ENCODE peak calls at places on chromosomes 12 and 14, in nine cellular contexts. N is foreskin fibroblast, E is HCT116, I is epithelial cell of esophagus, Y is cardiac fibroblast, Q is psoas muscle, H is brain microvascular endothelial cell, X is IMR-90, O is ovary. Z is an unnamed sample.

GRCh38 chr12:3200779-3201738 is 123.9 kb downstream of the TSPAN9 start:
- DNase-seq in E (no peak), X (no peak), I (no peak), O (peak; percentile 51), H (no peak), N (peak; percentile 46), Q (no peak), Y (no peak), Z (no peak)

GRCh38 chr14:61973981-61974380 is 211.8 kb downstream of the SNAPC1 start:
- DNase-seq in I (peak; percentile 26), Y (peak; percentile 58), O (no peak), N (peak; percentile 69), X (peak; percentile 87), E (no peak), Q (no peak), H (peak; percentile 88), Z (no peak)

GRCh38 chr14:65134651-65135579 is 32.6 kb upstream of the MAX start:
- DNase-seq in H (no peak), O (no peak), Y (no peak), Q (no peak), N (no peak), X (no peak), E (no peak), I (no peak), Z (no peak)

GRCh38 chr14:20434701-20435453 is 1.1 kb downstream of the KLHL33 start:
- DNase-seq in E (no peak), X (no peak), I (no peak), O (peak; percentile 85), Q (peak; percentile 93), Y (no peak), H (no peak), N (peak; percentile 38), Z (no peak)

GRCh38 chr12:48917857-48918537 is 7.3 kb downstream of the FKBP11 start:
- DNase-seq in X (no peak), H (no peak), Y (no peak), E (no peak), N (peak; percentile 12), Q (no peak), O (no peak), I (no peak), Z (no peak)

GRCh38 chr14:79229383-79229875 is 981.9 kb downstream of the DIO2 start:
- DNase-seq in N (no peak), Y (no peak), O (no peak), E (no peak), Q (no peak), H (no peak), X (peak; percentile 0), I (no peak), Z (no peak)

GRCh38 chr14:30115756-30116155 is 188.1 kb upstream of the PRKD1 start:
- DNase-seq in I (no peak), Y (no peak), X (no peak), E (no peak), H (no peak), N (no peak), Q (no peak), O (no peak), Z (no peak)

GRCh38 chr12:89695100-89695499 is 13.5 kb downstream of the ATP2B1 start:
- DNase-seq in I (peak; percentile 66), Y (peak; percentile 69), Q (no peak), E (no peak), H (peak; percentile 54), O (no peak), N (peak; percentile 76), X (peak; percentile 77), Z (no peak)

DNA sequence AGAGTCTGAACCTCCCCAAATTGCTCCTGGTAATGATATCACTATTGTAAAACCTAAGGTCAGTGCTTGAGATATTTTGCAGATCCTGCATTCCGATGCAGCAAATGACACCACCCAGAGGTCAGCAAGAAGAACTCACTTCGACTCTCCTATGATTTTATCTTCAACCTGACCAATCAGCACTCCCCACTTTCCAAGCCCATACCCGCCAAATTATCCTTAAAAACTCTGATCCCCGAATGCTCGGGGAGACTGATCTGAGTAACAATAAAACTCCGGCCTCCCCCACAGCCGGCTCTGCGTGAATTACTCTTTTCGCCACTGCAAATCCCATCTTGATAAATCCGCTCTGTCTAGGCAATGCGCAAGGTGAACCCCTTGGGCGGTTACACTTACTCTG is 1.2 kb downstream of the NPC2 start:
- DNase-seq in E (no peak), O (no peak), I (peak; percentile 51), N (peak; percentile 75), H (no peak), Y (peak; percentile 64), X (peak; percentile 40), Q (no peak), Z (no peak)
- TF ChIP-seq CTCF in E (peak; percentile 27), O (no peak), I (peak; percentile 39), N (no peak), H (peak; percentile 42), Y (no peak), X (peak; percentile 39), Q (peak; percentile 18), Z (no peak)

GRCh38 chr14:40053396-40053795 is 621.2 kb upstream of the FBXO33 start:
- DNase-seq in N (no peak), H (no peak), E (no peak), O (no peak), I (no peak), Y (no peak), X (no peak), Q (no peak), Z (no peak)

DNA sequence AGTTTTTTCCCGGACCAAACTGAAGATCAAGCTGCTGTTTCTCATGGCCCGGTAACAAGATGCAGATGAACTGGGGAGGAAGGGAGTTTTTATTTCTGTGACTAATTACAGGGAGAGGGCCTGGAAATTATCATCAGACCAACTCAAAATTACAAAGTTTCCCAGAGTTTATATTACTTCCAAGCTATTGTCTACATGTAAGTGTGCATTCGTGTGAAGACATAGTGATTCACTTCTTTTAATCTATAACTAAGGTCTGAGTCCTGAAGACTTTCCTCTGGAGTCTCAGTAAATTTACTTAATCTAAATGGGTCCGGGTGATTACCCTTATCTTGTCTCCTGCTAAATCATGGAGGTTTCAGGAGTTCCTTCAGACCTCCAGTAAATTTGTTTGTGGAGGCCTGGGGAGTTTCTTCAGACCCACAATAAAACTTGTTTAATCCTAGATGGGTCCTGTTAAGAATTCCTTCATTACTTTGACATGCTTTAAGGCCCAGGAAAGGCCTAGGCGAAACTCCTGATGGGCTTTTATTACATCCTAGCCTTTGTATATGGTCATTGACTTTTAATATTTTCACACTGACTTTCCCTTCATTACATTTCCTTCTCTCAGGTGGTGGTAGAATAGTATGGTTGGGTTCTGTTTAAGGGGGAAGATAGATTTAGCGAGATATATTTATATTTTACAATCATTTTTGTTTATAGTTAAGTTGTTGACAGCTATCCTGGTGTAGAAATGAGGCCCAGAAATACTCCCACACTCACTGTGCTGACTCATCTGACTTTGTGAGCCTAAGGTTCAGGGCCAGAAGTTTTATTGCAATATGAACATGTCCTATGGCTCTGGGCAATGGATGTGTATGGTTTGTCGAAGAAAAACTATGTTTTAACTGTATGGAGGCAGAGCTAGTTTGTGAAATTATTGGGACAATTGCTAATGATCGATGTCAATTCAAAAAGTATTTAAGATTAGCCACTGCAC is 627.0 kb upstream of the FBXO33 start:
- DNase-seq in H (no peak), X (no peak), N (no peak), I (no peak), Y (no peak), O (no peak), E (no peak), Q (no peak), Z (no peak)
- TF ChIP-seq CTCF in H (no peak), X (no peak), N (no peak), I (no peak), Y (no peak), O (no peak), E (no peak), Q (no peak), Z (no peak)

GRCh38 chr12:55704824-55705780 is 2.6 kb downstream of the ITGA7 start:
- DNase-seq in N (no peak), X (no peak), I (no peak), Q (peak; percentile 80), O (no peak), Y (peak; percentile 12), E (no peak), H (no peak), Z (no peak)

GRCh38 chr12:55705802-55706402 is 1.8 kb downstream of the ITGA7 start:
- DNase-seq in Y (no peak), O (no peak), E (no peak), N (no peak), X (no peak), I (no peak), H (no peak), Q (peak; percentile 87), Z (no peak)

GRCh38 chr12:55706840-55707671 is 648 bp downstream of the ITGA7 start:
- DNase-seq in Q (peak; percentile 84), N (peak; percentile 61), H (no peak), Y (no peak), E (no peak), O (no peak), I (no peak), X (no peak), Z (no peak)

GRCh38 chr12:55708695-55709233 is 1.1 kb upstream of the ITGA7 start:
- DNase-seq in H (no peak), Y (no peak), Q (peak; percentile 63), N (no peak), E (no peak), X (no peak), O (no peak), I (no peak), Z (no peak)

DNA sequence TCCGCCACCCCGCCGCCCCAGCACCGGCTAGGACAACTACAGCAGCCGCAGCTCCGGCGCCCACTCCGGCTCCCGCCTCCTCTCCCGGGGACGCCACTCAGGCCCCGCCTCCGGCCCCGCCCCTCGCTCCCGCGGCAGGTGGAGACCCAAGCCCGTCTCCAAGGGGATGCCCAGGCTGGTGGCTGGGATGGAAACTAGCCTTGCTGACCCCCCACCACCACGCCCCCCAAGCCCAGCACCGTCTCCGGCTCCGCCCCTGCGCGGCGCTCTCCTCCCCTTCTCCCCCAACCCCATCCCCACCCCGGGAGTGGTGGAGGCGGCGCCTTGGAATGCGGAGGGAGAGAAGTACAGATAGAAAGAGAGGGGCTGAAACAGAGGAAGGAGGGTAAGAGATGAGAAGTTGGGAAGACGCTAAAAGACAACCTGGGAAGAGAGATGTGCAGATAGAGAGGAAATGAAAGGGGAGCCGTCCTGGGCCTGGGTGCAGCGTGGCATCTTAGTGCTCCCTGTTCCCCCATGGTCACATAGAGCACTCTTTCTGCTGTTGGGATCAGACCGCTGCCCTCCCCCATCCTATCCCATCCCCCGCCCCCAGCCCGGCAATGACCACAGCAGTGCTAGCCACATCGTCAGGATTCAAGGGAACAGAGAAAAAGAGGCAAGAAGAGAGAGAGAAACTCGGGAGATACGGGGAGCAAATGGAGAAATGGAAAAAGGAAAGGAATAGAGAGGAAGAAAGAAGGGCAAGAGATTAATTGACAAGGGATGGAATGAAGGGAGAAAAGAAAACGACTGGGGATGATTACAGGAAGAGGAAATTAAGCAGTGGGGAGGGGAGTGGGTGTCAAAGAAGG is at the start of gene ITGA7:
- DNase-seq in N (peak; percentile 78), H (no peak), I (no peak), Y (no peak), O (peak; percentile 80), X (no peak), E (no peak), Q (peak; percentile 93), Z (peak; percentile 90)
- TF ChIP-seq CTCF in N (no peak), H (no peak), I (no peak), Y (no peak), O (no peak), X (no peak), E (no peak), Q (no peak), Z (no peak)

DNA sequence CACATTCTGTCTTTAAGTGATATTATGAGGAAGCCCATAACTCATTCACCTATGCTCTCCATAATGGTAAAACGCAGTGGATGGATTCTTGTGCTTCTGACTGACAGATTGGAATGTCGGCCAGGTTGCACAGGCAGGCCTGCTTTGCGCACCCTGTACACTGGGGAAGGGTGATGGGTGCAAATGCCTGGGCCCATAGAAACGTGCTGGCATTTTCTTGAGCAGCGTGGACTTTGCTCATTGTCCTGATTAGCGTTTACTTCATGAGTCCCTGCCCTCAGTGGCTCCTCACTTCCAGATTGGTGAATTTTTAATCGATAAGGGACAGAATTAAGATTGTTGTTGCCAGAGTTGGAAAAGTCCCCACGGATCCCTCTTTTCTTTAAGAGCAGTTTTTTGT is 80.9 kb upstream of the TRAF3 start:
- DNase-seq in Q (no peak), H (no peak), Y (no peak), E (no peak), I (no peak), N (no peak), O (no peak), X (no peak), Z (no peak)
- TF ChIP-seq CTCF in Q (no peak), H (no peak), Y (no peak), E (no peak), I (no peak), N (no peak), O (no peak), X (no peak), Z (no peak)

Z was measured in D721Med.